ENCODE peak calls at places on chromosomes 11 and 22, in six cellular contexts. U is HepG2, A is H1, O is A549, N is K562, P is GM12878. C is an unnamed sample.

GRCh38 chr22:37044634-37045625 is 6.6 kb upstream of the KCTD17 start:
- DNase-seq in U (no peak), A (no peak), O (no peak), N (no peak), P (no peak), C (no peak)

GRCh38 chr11:87445002-87445401 is 407.3 kb downstream of the TMEM135 start:
- DNase-seq in U (no peak), A (no peak), O (no peak), N (no peak), P (no peak), C (no peak)

GRCh38 chr11:32395127-32395526 is 40.2 kb downstream of the WT1 start:
- DNase-seq in U (no peak), A (no peak), O (no peak), N (no peak), P (no peak), C (no peak)

GRCh38 chr11:34585870-34586654 is 34.8 kb upstream of the EHF start:
- DNase-seq in U (peak; percentile 70), A (no peak), O (peak; percentile 49), N (peak; percentile 71), P (peak; percentile 20), C (peak; percentile 33)

GRCh38 chr11:2774173-2775082 is 74.6 kb upstream of the KCNQ1OT1 start:
- DNase-seq in U (no peak), A (no peak), O (no peak), N (no peak), P (no peak), C (no peak)

GRCh38 chr22:37232140-37232998 is 11.7 kb downstream of the RAC2 start:
- DNase-seq in U (no peak), A (no peak), O (no peak), N (no peak), P (no peak), C (no peak)

GRCh38 chr11:78161346-78161745 is 21.9 kb upstream of the ALG8 start:
- DNase-seq in U (no peak), A (no peak), O (no peak), N (no peak), P (no peak), C (no peak)

GRCh38 chr11:118651820-118652219 is 27.6 kb downstream of the TREH start:
- DNase-seq in U (no peak), A (no peak), O (no peak), N (no peak), P (no peak), C (no peak)

GRCh38 chr11:101049123-101049522 is 80.5 kb downstream of the PGR start:
- DNase-seq in U (no peak), A (no peak), O (no peak), N (peak; percentile 68), P (no peak), C (no peak)

GRCh38 chr11:46718155-46719019 is 626 bp upstream of the F2 start:
- DNase-seq in U (peak; percentile 98), A (no peak), O (peak; percentile 57), N (no peak), P (no peak), C (no peak)

GRCh38 chr11:119168471-119169271 is at the start of gene NLRX1:
- DNase-seq in U (peak; percentile 80), A (peak; percentile 51), O (peak; percentile 87), N (peak; percentile 68), P (peak; percentile 40), C (peak; percentile 98)

GRCh38 chr22:30968015-30968923 is at the start of gene MORC2:
- DNase-seq in U (peak; percentile 58), A (no peak), O (peak; percentile 27), N (peak; percentile 85), P (no peak), C (no peak)
- H3K4me2 ChIP-seq in U (peak within 1 kb of the TSS; percentile 96), A (peak within 1 kb of the TSS; percentile 89), O (peak within 1 kb of the TSS; percentile 91), N (peak within 1 kb of the TSS; percentile 86), P (peak within 1 kb of the TSS; percentile 85), C (peak within 1 kb of the TSS; percentile 80)

GRCh38 chr11:85238907-85239306 is 388.2 kb downstream of the DLG2 start:
- DNase-seq in U (no peak), A (no peak), O (no peak), N (no peak), P (no peak), C (no peak)
- TF ChIP-seq CHD2 in U (no peak), A (no peak), O (no peak), N (no peak), P (no peak), C (no peak)

DNA sequence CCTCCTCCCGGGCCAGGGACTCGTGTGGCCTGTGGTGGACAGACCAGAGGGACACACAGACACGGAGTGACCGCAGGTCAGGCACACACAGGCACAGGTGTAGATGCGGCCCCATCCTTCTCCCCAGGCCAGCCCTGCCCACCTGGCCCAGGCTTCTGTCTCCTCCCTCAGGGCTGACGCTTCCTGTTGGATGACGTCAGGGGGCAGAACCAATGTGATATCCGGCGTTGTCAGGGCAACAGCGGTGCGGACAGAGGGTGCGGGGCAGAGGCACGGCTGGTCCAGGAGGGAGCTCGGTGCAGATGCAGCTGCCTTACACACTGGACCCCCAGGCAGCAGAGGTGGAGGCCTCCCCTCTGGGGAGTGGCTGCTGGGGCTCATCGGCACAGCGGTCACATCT is 2.9 kb upstream of the TUBGCP6 start:
- DNase-seq in U (no peak), A (no peak), O (no peak), N (peak; percentile 80), P (no peak), C (peak; percentile 81)
- H3K4me2 ChIP-seq in U (no peak overlapping the region), A (peak overlapping the region; percentile 28), O (no peak overlapping the region), N (no peak overlapping the region), P (peak overlapping the region; percentile 33), C (peak overlapping the region; percentile 30)

DNA sequence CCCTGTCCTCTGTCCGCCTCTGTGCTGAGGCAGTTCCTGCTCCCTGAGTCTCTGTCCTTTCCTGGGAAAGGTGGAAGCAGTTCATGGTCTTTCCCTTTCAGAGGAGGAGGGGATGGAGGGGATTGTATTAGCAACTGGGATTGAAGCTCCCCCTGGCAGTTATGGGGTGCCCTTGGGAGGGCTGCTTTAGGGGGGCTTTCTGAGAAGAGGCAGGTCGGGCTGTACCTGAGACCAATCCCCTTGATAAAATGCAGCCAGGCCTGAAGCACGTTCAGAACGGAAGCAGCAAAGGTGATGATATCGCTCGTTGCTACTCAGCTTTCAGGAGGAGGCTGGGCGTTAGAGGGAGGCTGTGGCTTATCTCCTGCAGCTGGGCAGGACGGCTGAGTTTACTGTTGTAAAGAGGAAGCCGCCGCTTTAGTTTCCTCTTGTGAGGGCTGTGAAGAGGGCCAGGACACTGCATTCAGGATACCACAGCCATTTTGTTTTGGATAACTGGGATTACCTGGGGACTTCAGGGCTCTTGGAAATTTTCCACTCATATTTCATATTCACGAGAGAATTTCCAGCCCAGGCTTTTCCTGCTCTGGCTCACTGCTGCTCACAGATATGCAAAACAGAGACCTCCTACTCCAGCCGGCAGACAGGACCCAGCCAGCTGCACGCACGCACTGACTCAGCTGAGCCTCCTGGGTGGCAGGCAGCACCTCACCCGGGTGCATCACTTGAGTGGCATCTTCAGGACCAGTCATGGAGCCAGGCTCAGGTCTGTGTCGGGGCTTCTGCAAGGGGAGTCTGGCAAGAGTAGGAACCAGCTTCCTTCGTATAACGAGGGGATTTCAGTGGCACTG is 798 bp downstream of the AMPD3 start:
- DNase-seq in U (peak; percentile 25), A (no peak), O (peak; percentile 52), N (peak; percentile 95), P (peak; percentile 43), C (peak; percentile 78)
- TF ChIP-seq CHD2 in U (no peak), A (no peak), O (no peak), N (peak; percentile 32), P (no peak), C (no peak)

GRCh38 chr11:43573873-43574272 is 106.7 kb upstream of the HSD17B12 start:
- DNase-seq in U (no peak), A (no peak), O (no peak), N (no peak), P (no peak), C (no peak)
- H3K4me2 ChIP-seq in U (no peak overlapping the region), A (no peak overlapping the region), O (no peak overlapping the region), N (no peak overlapping the region), P (no peak overlapping the region), C (no peak overlapping the region)

GRCh38 chr11:110491577-110492352 is 62.0 kb downstream of the FDX1 start:
- DNase-seq in U (no peak), A (peak; percentile 39), O (no peak), N (no peak), P (no peak), C (no peak)

GRCh38 chr11:110488446-110488845 is 58.7 kb downstream of the FDX1 start:
- DNase-seq in U (no peak), A (no peak), O (no peak), N (no peak), P (no peak), C (no peak)

GRCh38 chr11:110486176-110486575 is 56.4 kb downstream of the FDX1 start:
- DNase-seq in U (no peak), A (no peak), O (no peak), N (no peak), P (no peak), C (no peak)

DNA sequence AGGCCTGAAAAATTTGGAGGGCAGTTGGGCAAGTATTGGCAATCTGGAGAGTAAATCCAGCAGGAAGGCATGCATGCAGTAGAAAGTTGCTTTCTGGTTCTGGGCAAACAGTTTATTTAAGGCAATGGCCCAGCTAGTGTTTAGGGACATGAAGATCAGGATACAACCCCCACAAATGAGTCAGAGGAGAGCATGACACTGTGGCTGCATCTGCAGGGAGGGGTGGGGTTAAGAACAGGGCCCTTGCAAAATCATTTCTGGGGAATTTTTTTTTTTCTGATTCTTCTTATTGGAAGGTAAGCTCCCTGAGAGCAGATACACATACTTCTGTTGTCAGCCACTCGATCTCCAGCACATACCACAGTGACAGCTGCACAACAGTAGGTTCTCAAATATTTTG is 61.1 kb downstream of the FDX1 start:
- DNase-seq in U (no peak), A (no peak), O (peak; percentile 5), N (peak; percentile 7), P (no peak), C (no peak)
- TF ChIP-seq CHD2 in U (no peak), A (no peak), O (no peak), N (no peak), P (no peak), C (no peak)

GRCh38 chr11:133927690-133928627 is 28.8 kb downstream of the IGSF9B start:
- DNase-seq in U (peak; percentile 36), A (no peak), O (peak; percentile 73), N (peak; percentile 58), P (no peak), C (peak; percentile 94)
- H3K4me2 ChIP-seq in U (no peak overlapping the region), A (no peak overlapping the region), O (peak overlapping the region; percentile 78), N (no peak overlapping the region), P (peak overlapping the region; percentile 42), C (peak overlapping the region; percentile 62)

GRCh38 chr22:40161182-40161581 is 16.5 kb upstream of the TNRC6B start:
- DNase-seq in U (no peak), A (no peak), O (no peak), N (no peak), P (no peak), C (no peak)
- TF ChIP-seq CHD2 in U (no peak), A (no peak), O (no peak), N (no peak), P (no peak), C (no peak)